ENCODE peak calls at places on chromosomes 5 and 9, in nine cellular contexts. A is WERI-Rb-1; K is nephron progenitor cell; M is tibial artery; L is stimulated activated CD4-positive, alpha-beta T cell treated with anti-CD3 and anti-CD28 coated beads, TNF-alpha, amount 100 ng/mL, for 4 hours; Z is GM04504; D is CD8-positive, alpha-beta T cell; G is iris pigment epithelial cell; W is stromal cell of bone marrow. Y is an unnamed sample.

GRCh38 chr5:66454186-66455078 is 141.8 kb upstream of the MAST4 start:
- DNase-seq in D (no peak), A (no peak), K (no peak), W (peak), G (peak), L (no peak), M (no peak), Z (no peak), Y (no peak)

GRCh38 chr5:42057254-42057690 is 132.2 kb downstream of the FBXO4 start:
- DNase-seq in L (peak), K (peak), W (peak), A (peak), D (peak), Z (peak), G (peak), M (no peak), Y (no peak)

GRCh38 chr9:71783120-71783523 is 14.8 kb upstream of the CEMIP2 start:
- DNase-seq in M (no peak), K (no peak), D (peak), Z (no peak), G (no peak), W (no peak), L (peak), A (no peak), Y (no peak)

GRCh38 chr5:35815089-35815936 is 41.4 kb upstream of the IL7R start:
- DNase-seq in D (peak), M (no peak), K (peak), A (peak), W (no peak), Z (no peak), G (peak), L (no peak), Y (no peak)

GRCh38 chr5:58393716-58394115 is 66.2 kb downstream of the PLK2 start:
- DNase-seq in A (no peak), Z (no peak), L (no peak), D (no peak), G (no peak), K (no peak), W (no peak), M (no peak), Y (no peak)

GRCh38 chr5:142386151-142387021 is 61.6 kb upstream of the SPRY4 start:
- DNase-seq in K (no peak), G (no peak), A (no peak), M (no peak), Z (no peak), W (no peak), L (no peak), D (no peak), Y (no peak)

GRCh38 chr9:74721696-74722660 is 165.7 kb downstream of the TRPM6 start:
- DNase-seq in D (no peak), M (no peak), K (no peak), A (no peak), G (no peak), L (no peak), W (no peak), Z (no peak), Y (no peak)

GRCh38 chr5:109192027-109192426 is 217.7 kb downstream of the PJA2 start:
- DNase-seq in W (peak), A (no peak), D (no peak), Z (no peak), L (no peak), G (no peak), M (no peak), K (no peak), Y (no peak)

GRCh38 chr9:136546697-136547481 is 1.0 kb upstream of the NOTCH1 start:
- DNase-seq in K (peak), A (no peak), G (peak), L (no peak), W (no peak), Z (no peak), M (peak), D (peak), Y (no peak)

GRCh38 chr5:172800088-172800551 is 29.1 kb upstream of the DUSP1 start:
- DNase-seq in D (no peak), G (peak), K (no peak), A (no peak), L (no peak), W (peak), M (peak), Z (peak), Y (peak)

GRCh38 chr5:134567651-134568338 is 42.3 kb downstream of the JADE2 start:
- DNase-seq in M (peak), Z (peak), K (no peak), W (peak), L (no peak), G (peak), A (no peak), D (no peak), Y (peak)

GRCh38 chr9:136627703-136628102 is 35.0 kb upstream of the EGFL7 start:
- DNase-seq in W (no peak), A (no peak), M (no peak), D (no peak), Z (no peak), K (no peak), L (no peak), G (no peak), Y (no peak)

GRCh38 chr9:13860926-13861325 is 453.0 kb downstream of the NFIB start:
- DNase-seq in D (no peak), Z (no peak), L (no peak), G (no peak), A (no peak), W (no peak), K (no peak), M (no peak), Y (no peak)

GRCh38 chr9:101408374-101409078 is 9.9 kb downstream of the ZNF189 start:
- DNase-seq in M (no peak), W (no peak), A (no peak), Z (no peak), L (no peak), G (no peak), D (no peak), K (no peak), Y (no peak)

GRCh38 chr5:95962785-95963184 is 1.1 kb upstream of the ELL2 start:
- DNase-seq in M (no peak), D (no peak), A (peak), L (no peak), G (no peak), W (no peak), Z (no peak), K (no peak), Y (no peak)

GRCh38 chr5:133732536-133732935 is 120.2 kb upstream of the FSTL4 start:
- DNase-seq in A (no peak), W (no peak), D (no peak), M (no peak), Z (no peak), L (no peak), K (no peak), G (no peak), Y (no peak)

GRCh38 chr5:13830536-13830935 is 114.0 kb downstream of the DNAH5 start:
- DNase-seq in G (no peak), W (no peak), L (no peak), Z (no peak), M (no peak), D (no peak), A (no peak), K (no peak), Y (no peak)

GRCh38 chr5:41851116-41851515 is 19.1 kb downstream of the OXCT1 start:
- DNase-seq in A (no peak), M (no peak), L (no peak), K (no peak), G (no peak), Z (no peak), D (no peak), W (no peak), Y (no peak)

GRCh38 chr9:106888992-106889631 is 26.1 kb downstream of the ZNF462 start:
- DNase-seq in L (no peak), G (no peak), W (no peak), Z (no peak), A (no peak), M (no peak), K (peak), D (no peak), Y (no peak)

GRCh38 chr9:124015661-124016131 is 4.1 kb downstream of the LHX2 start:
- DNase-seq in A (no peak), Z (no peak), K (no peak), M (peak), D (no peak), W (no peak), G (no peak), L (no peak), Y (no peak)

GRCh38 chr5:168613996-168614395 is 34.8 kb upstream of the PANK3 start:
- DNase-seq in W (no peak), K (no peak), D (no peak), G (no peak), L (no peak), Z (no peak), A (no peak), M (no peak), Y (no peak)

GRCh38 chr5:14628346-14628745 is 36.2 kb upstream of the OTULIN start:
- DNase-seq in L (peak), K (peak), A (no peak), G (peak), M (no peak), Z (peak), D (peak), W (peak), Y (peak)

GRCh38 chr5:555058-555623 is 30.9 kb upstream of the SLC9A3 start:
- DNase-seq in L (no peak), W (no peak), K (no peak), Z (no peak), G (no peak), M (no peak), A (peak), D (peak), Y (no peak)

GRCh38 chr9:89639367-89639795 is 34.6 kb downstream of the GADD45G start:
- DNase-seq in W (no peak), D (no peak), L (no peak), K (no peak), M (peak), A (no peak), G (no peak), Z (no peak), Y (no peak)

GRCh38 chr5:146344155-146345118 is 5.8 kb downstream of the POU4F3 start:
- DNase-seq in A (no peak), L (no peak), D (no peak), G (no peak), W (no peak), K (peak), M (no peak), Z (no peak), Y (no peak)

GRCh38 chr5:53434566-53434965 is 45.9 kb upstream of the FST start:
- DNase-seq in A (no peak), W (no peak), Z (no peak), G (no peak), D (no peak), L (no peak), K (no peak), M (no peak), Y (no peak)

Y was measured in GM04503.